ENCODE peak calls at places on chromosomes 5 and 9, in six cellular contexts. W is hepatocyte, S is RWPE1, C is DND-41, J is Peyer's patch, O is adrenal gland. B is an unnamed sample.
A peak's percentile ranks its signal among the peaks of the same experiment; 100 is the strongest.

GRCh38 chr9:15377625-15378252 is 44.9 kb upstream of the SNAPC3 start:
- DNase-seq in W (no peak), S (no peak), C (no peak), J (no peak), O (no peak), B (no peak)

GRCh38 chr9:34929506-34930102 is 28.5 kb upstream of the PHF24 start:
- DNase-seq in W (peak; percentile 49), S (peak; percentile 25), C (peak; percentile 20), J (no peak), O (peak; percentile 32), B (no peak)

GRCh38 chr5:177610770-177611445 is 11.0 kb downstream of the B4GALT7 start:
- DNase-seq in W (no peak), S (no peak), C (no peak), J (no peak), O (no peak), B (peak; percentile 42)

GRCh38 chr9:93450817-93451761 is at the start of gene FAM120A:
- DNase-seq in W (peak; percentile 95), S (peak; percentile 88), C (peak; percentile 77), J (peak; percentile 89), O (peak; percentile 75), B (peak; percentile 68)

GRCh38 chr5:9431496-9432258 is 114.2 kb downstream of the SEMA5A start:
- DNase-seq in W (peak; percentile 21), S (no peak), C (no peak), J (no peak), O (no peak), B (no peak)

GRCh38 chr5:168347786-168348414 is 56.5 kb downstream of the WWC1 start:
- DNase-seq in W (no peak), S (no peak), C (no peak), J (no peak), O (no peak), B (no peak)

GRCh38 chr5:158978061-158978745 is 121.5 kb downstream of the EBF1 start:
- DNase-seq in W (no peak), S (no peak), C (no peak), J (no peak), O (no peak), B (no peak)

GRCh38 chr5:139784488-139784887 is 11.1 kb upstream of the PSD2 start:
- DNase-seq in W (no peak), S (no peak), C (no peak), J (no peak), O (no peak), B (no peak)

GRCh38 chr9:129332581-129332980 is 154.5 kb upstream of the IER5L start:
- DNase-seq in W (no peak), S (no peak), C (no peak), J (no peak), O (no peak), B (no peak)

GRCh38 chr9:116323571-116323970 is 170.0 kb downstream of the PAPPA start:
- DNase-seq in W (no peak), S (no peak), C (no peak), J (no peak), O (no peak), B (no peak)

GRCh38 chr9:78215706-78216105 is 20.2 kb upstream of the CEP78 start:
- DNase-seq in W (no peak), S (no peak), C (no peak), J (no peak), O (no peak), B (no peak)

GRCh38 chr5:68795190-68795589 is 298.6 kb upstream of the SLC30A5 start:
- DNase-seq in W (no peak), S (no peak), C (no peak), J (no peak), O (no peak), B (no peak)

GRCh38 chr5:68381909-68382308 is 166.4 kb downstream of the PIK3R1 start:
- DNase-seq in W (no peak), S (no peak), C (no peak), J (no peak), O (peak; percentile 33), B (no peak)

GRCh38 chr9:32069169-32069813 is 315.2 kb upstream of the ACO1 start:
- DNase-seq in W (no peak), S (no peak), C (no peak), J (no peak), O (no peak), B (no peak)

GRCh38 chr5:10354048-10354872 is 765 bp downstream of the MARCHF6 start:
- DNase-seq in W (peak; percentile 74), S (no peak), C (peak; percentile 54), J (peak; percentile 65), O (peak; percentile 42), B (no peak)

GRCh38 chr5:99807346-99807745 is 727.8 kb upstream of the FAM174A start:
- DNase-seq in W (no peak), S (no peak), C (no peak), J (no peak), O (no peak), B (no peak)

GRCh38 chr5:135382131-135382530 is 16.9 kb downstream of the MACROH2A1 start:
- DNase-seq in W (no peak), S (no peak), C (no peak), J (no peak), O (no peak), B (no peak)

GRCh38 chr9:85640425-85640824 is 101.3 kb downstream of the AGTPBP1 start:
- DNase-seq in W (no peak), S (no peak), C (no peak), J (no peak), O (no peak), B (no peak)

GRCh38 chr5:156920042-156920860 is 42.8 kb downstream of the TIMD4 start:
- DNase-seq in W (peak; percentile 20), S (no peak), C (no peak), J (no peak), O (no peak), B (no peak)

GRCh38 chr5:110514030-110514429 is 212.4 kb downstream of the TMEM232 start:
- DNase-seq in W (no peak), S (no peak), C (no peak), J (no peak), O (no peak), B (no peak)
- TF ChIP-seq CTCF in W (no peak), S (no peak), C (no peak), J (no peak), O (no peak), B (no peak)

DNA sequence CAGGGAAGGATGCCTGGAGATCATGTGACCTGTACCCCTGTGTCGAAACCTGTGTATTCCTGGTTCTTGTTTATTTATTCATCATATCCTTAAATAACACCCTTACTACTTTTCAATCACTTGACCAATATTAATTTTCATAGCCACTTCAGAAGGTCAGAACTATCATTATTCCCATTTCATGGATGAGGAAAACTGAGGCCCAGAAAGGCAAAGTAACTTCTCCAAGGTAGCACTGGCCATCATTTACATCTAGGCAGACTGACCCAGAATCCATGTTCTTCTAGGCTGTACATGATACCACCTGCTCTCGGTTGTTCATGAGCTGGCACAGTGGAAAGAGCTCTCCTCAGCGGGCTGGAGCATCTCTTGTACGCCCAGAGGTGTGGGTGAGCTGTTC is 49.4 kb downstream of the KCNIP1 start:
- DNase-seq in W (no peak), S (no peak), C (no peak), J (no peak), O (no peak), B (no peak)
- H3K27ac ChIP-seq in W (peak overlapping the region; percentile 32), S (no peak overlapping the region), C (no peak overlapping the region), J (no peak overlapping the region), O (no peak overlapping the region), B (no peak overlapping the region)

DNA sequence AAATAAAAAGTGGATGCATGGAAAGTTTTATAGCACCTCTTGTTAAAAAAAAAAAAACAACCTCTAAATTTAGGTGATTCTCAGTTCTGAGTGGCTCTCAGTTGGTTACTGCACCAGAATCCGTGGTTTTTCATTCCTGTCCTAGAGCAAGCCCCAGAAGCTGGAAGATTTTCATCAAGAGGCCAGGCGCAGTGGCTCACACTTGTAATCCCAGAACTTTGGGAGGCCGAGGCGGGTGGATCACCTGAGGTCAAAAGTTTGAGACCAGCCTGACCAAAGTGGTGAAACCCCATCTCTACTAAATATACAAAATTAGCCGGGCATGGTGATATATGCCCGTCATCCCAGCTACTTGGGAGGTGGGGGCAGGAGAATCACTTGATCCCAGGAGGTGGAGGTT is 27.2 kb upstream of the SLC9A3 start:
- DNase-seq in W (no peak), S (no peak), C (no peak), J (no peak), O (no peak), B (no peak)
- TF ChIP-seq CTCF in W (no peak), S (no peak), C (no peak), J (no peak), O (no peak), B (no peak)

DNA sequence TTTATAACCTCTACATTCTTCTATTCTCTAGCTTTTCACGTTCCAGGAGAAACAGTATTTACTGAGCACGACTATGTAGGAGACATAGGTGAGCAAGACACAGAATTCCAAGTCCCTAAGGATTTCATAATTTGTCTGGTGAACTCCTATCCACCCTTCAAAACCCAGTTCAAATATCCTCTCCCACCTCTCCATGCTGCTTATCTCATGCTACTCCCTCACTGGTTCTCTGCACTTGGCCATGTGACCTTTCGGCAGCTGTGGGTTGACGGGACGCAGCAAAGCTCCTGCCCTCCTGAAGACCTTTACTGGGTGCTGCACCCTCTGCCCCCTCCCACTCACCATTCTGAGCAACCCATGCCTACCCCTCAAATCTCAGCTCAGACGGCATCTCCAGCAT is 173.2 kb downstream of the RGS3 start:
- DNase-seq in W (no peak), S (no peak), C (no peak), J (peak; percentile 11), O (no peak), B (no peak)
- H3K27ac ChIP-seq in W (no peak overlapping the region), S (no peak overlapping the region), C (no peak overlapping the region), J (no peak overlapping the region), O (no peak overlapping the region), B (no peak overlapping the region)

GRCh38 chr9:70135176-70135575 is 91.5 kb downstream of the MAMDC2 start:
- DNase-seq in W (no peak), S (no peak), C (no peak), J (no peak), O (no peak), B (no peak)
- TF ChIP-seq CTCF in W (no peak), S (no peak), C (no peak), J (no peak), O (no peak), B (peak; percentile 31)

DNA sequence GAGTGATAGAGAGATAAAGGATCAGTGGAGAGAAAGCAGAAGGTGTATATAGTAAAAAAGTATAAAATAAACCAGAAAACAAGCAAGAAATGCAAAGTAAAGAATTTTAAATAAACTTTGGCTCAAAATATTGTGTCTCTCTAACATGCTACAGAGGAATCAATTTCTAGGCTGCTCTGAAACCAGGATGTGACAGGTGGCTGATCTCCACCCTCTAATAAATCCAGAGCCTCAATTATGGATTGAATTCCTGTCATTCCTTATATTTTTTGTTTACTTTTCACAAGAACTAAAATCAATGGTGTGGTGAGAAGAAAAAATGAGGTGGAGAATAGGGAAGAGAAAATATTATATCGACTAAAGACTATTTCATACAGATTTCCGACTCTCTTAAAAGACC is 965.1 kb upstream of the SEMA6A start:
- DNase-seq in W (no peak), S (no peak), C (no peak), J (no peak), O (no peak), B (no peak)
- H3K27ac ChIP-seq in W (no peak overlapping the region), S (no peak overlapping the region), C (no peak overlapping the region), J (no peak overlapping the region), O (no peak overlapping the region), B (no peak overlapping the region)

GRCh38 chr5:170221319-170221718 is 11.5 kb upstream of the C5orf58 start:
- DNase-seq in W (peak; percentile 42), S (no peak), C (no peak), J (no peak), O (no peak), B (no peak)
- TF ChIP-seq CTCF in W (no peak), S (no peak), C (peak; percentile 27), J (no peak), O (no peak), B (peak; percentile 3)

B was measured in RWPE2.